ENCODE peak calls at places on chromosomes 7 and 10, in six cellular contexts. Y is A549, U is HepG2, K is GM12878, A is K562, E is upper lobe of left lung. L is an unnamed sample.
A peak's percentile ranks its signal among the peaks of the same experiment; 100 is the strongest.

GRCh38 chr10:92490387-92490786 is 83.5 kb downstream of the IDE start:
- ATAC-seq in Y (no peak), U (no peak), K (no peak), A (no peak), E (no peak), L (no peak)

GRCh38 chr10:90988802-90989201 is 67.9 kb upstream of the ANKRD1 start:
- ATAC-seq in Y (no peak), U (no peak), K (no peak), A (no peak), E (no peak), L (no peak)

GRCh38 chr7:6553460-6554044 is 2.3 kb upstream of the GRID2IP start:
- ATAC-seq in Y (peak; percentile 79), U (peak; percentile 83), K (peak; percentile 34), A (peak; percentile 74), E (no peak), L (no peak)

GRCh38 chr10:117005454-117006055 is 568 bp upstream of the SHTN1 start:
- ATAC-seq in Y (peak; percentile 72), U (peak; percentile 74), K (no peak), A (peak; percentile 55), E (no peak), L (no peak)

GRCh38 chr10:13712799-13713581 is 126.2 kb downstream of the PRPF18 start:
- ATAC-seq in Y (peak; percentile 73), U (no peak), K (peak; percentile 91), A (peak; percentile 69), E (peak; percentile 62), L (peak; percentile 88)

GRCh38 chr10:15254808-15255655 is 86.5 kb upstream of the NMT2 start:
- ATAC-seq in Y (no peak), U (no peak), K (peak; percentile 48), A (peak; percentile 63), E (no peak), L (no peak)

GRCh38 chr7:142488234-142488633 is 230.4 kb upstream of the PRSS58 start:
- ATAC-seq in Y (no peak), U (no peak), K (no peak), A (no peak), E (peak; percentile 37), L (no peak)

GRCh38 chr7:27201231-27202017 is 1.5 kb upstream of the HOXA13 start:
- ATAC-seq in Y (no peak), U (peak; percentile 25), K (peak; percentile 46), A (no peak), E (peak; percentile 66), L (no peak)

GRCh38 chr10:97731346-97732051 is 5.4 kb upstream of the ZFYVE27 start:
- ATAC-seq in Y (peak; percentile 86), U (peak; percentile 76), K (peak; percentile 78), A (peak; percentile 85), E (peak; percentile 73), L (peak; percentile 69)

GRCh38 chr7:122517576-122517975 is 181.3 kb downstream of the RNF133 start:
- ATAC-seq in Y (no peak), U (no peak), K (no peak), A (no peak), E (no peak), L (no peak)

GRCh38 chr10:87829986-87830732 is 12.1 kb upstream of the ATAD1 start:
- ATAC-seq in Y (no peak), U (no peak), K (peak; percentile 56), A (no peak), E (no peak), L (no peak)

GRCh38 chr10:31961264-31961663 is 32.6 kb upstream of the ARHGAP12 start:
- ATAC-seq in Y (peak; percentile 16), U (no peak), K (peak; percentile 14), A (no peak), E (no peak), L (no peak)

GRCh38 chr7:44486693-44487092 is 3.8 kb downstream of the NUDCD3 start:
- ATAC-seq in Y (no peak), U (peak; percentile 14), K (peak; percentile 44), A (no peak), E (peak; percentile 75), L (no peak)

GRCh38 chr10:99682752-99683151 is 23.4 kb downstream of the ENTPD7 start:
- ATAC-seq in Y (peak; percentile 93), U (peak; percentile 92), K (peak; percentile 77), A (peak; percentile 68), E (no peak), L (no peak)

GRCh38 chr7:45000096-45001032 is at the start of gene CCM2:
- ATAC-seq in Y (peak; percentile 57), U (peak; percentile 50), K (peak; percentile 19), A (peak; percentile 31), E (no peak), L (peak; percentile 37)

GRCh38 chr7:130922206-130923112 is 188.5 kb upstream of the KLF14 start:
- ATAC-seq in Y (no peak), U (peak; percentile 32), K (no peak), A (no peak), E (no peak), L (no peak)

GRCh38 chr10:88091490-88092061 is 228.2 kb downstream of the PTEN start:
- ATAC-seq in Y (no peak), U (no peak), K (peak; percentile 88), A (no peak), E (peak; percentile 80), L (no peak)

GRCh38 chr7:129098409-129099084 is 43.6 kb upstream of the TNPO3 start:
- ATAC-seq in Y (no peak), U (no peak), K (no peak), A (peak; percentile 28), E (no peak), L (no peak)
- TF ChIP-seq EP300 in Y (no peak), U (no peak), K (no peak), A (no peak), E (no peak), L (no peak)

GRCh38 chr10:131249957-131250347 is 61.6 kb downstream of the TCERG1L start:
- ATAC-seq in Y (no peak), U (no peak), K (no peak), A (no peak), E (no peak), L (no peak)
- H3K27ac ChIP-seq in Y (no peak overlapping the region), U (no peak overlapping the region), K (no peak overlapping the region), A (no peak overlapping the region), E (no peak overlapping the region), L (no peak overlapping the region)

GRCh38 chr7:113804475-113805130 is 114.2 kb downstream of the PPP1R3A start:
- ATAC-seq in Y (no peak), U (no peak), K (no peak), A (no peak), E (no peak), L (no peak)

GRCh38 chr7:113810108-113810748 is 108.6 kb downstream of the PPP1R3A start:
- ATAC-seq in Y (no peak), U (no peak), K (no peak), A (no peak), E (no peak), L (no peak)

GRCh38 chr7:113805976-113806375 is 112.8 kb downstream of the PPP1R3A start:
- ATAC-seq in Y (no peak), U (no peak), K (no peak), A (no peak), E (no peak), L (no peak)

GRCh38 chr7:113809591-113809990 is 109.2 kb downstream of the PPP1R3A start:
- ATAC-seq in Y (no peak), U (no peak), K (no peak), A (no peak), E (no peak), L (no peak)

GRCh38 chr7:113806633-113807327 is 112.0 kb downstream of the PPP1R3A start:
- ATAC-seq in Y (no peak), U (no peak), K (no peak), A (no peak), E (no peak), L (no peak)
- TF ChIP-seq EP300 in Y (no peak), U (no peak), K (no peak), A (no peak), E (no peak), L (no peak)

DNA sequence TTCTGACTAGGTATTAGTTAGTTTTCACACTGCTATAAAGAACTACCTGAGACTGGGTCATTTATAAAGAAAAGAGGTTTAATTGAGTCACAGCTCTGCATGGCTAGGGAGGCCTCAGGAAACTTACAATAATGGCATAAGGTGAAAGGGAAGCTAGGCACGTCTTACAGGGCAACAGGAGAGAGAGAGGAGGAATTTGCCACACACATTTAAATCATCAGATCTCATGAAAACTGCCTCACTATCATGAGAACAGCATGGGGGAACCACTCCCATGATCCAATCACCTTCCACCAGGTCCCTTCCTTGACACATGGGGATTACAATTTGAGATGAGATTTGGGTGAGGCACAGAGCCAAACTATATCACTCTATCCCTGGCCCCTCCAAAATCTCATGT is 40.6 kb upstream of the ZMYND11 start:
- ATAC-seq in Y (no peak), U (no peak), K (no peak), A (no peak), E (no peak), L (no peak)
- H3K27ac ChIP-seq in Y (no peak overlapping the region), U (no peak overlapping the region), K (no peak overlapping the region), A (no peak overlapping the region), E (no peak overlapping the region), L (no peak overlapping the region)

GRCh38 chr10:78033623-78034470 is at the start of gene RPS24:
- ATAC-seq in Y (peak; percentile 84), U (peak; percentile 81), K (peak; percentile 88), A (peak; percentile 89), E (peak; percentile 98), L (peak; percentile 96)

GRCh38 chr10:78025685-78026364 is 3.5 kb downstream of the POLR3A start:
- ATAC-seq in Y (no peak), U (no peak), K (no peak), A (no peak), E (no peak), L (no peak)

GRCh38 chr10:78035025-78035424 is 1.4 kb downstream of the RPS24 start:
- ATAC-seq in Y (no peak), U (no peak), K (no peak), A (no peak), E (no peak), L (no peak)

GRCh38 chr10:78028438-78029293 is 649 bp downstream of the POLR3A start:
- ATAC-seq in Y (peak; percentile 10), U (peak; percentile 84), K (peak; percentile 20), A (peak; percentile 14), E (peak; percentile 48), L (peak; percentile 19)

DNA sequence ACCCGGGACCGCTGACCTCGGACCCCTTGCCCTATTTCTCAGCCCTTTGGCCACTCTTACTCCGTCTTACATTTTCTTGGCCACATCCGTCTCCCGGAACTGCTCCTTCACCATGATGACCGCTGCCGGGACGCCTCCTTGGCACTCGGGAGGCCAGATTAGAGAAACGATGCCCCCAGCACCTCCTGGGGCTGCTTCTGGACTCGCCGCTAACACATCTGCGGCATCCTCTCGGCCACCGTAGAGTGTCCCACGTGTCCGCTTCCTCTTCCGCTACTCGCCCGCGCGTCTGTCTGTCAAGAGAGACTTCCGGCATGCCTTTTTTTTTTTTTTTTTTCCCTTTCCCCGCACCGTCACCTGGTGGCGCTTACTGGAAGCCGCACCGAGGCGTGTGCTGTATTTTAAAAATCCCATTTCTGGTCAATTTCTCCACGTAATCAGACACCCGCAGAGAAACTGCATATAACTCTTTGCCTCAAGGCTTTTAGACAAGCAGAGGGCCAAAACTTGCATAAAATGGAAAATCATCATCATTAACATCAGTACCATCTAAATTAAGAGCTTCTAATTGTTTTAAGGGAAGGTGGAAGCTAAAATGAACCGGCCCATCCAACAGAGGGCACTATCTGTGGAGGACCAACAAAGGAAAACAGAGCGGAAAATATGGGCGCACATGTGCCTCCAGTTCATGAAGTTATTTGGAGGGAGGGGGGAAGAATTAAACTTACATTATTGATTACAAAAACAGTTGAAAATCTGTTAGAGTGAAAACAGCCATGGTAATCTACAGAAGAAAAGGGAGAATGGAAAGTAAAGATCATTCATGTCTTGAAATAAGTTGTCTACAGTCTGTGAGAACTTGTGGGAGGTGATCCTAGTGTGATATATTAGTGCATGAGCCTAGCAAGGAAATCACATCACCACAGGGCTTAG is at the start of gene POLR3A:
- ATAC-seq in Y (peak; percentile 82), U (peak; percentile 82), K (peak; percentile 74), A (peak; percentile 82), E (peak; percentile 92), L (peak; percentile 68)
- TF ChIP-seq EP300 in Y (no peak), U (no peak), K (no peak), A (no peak), E (peak; percentile 56), L (no peak)

GRCh38 chr10:43196981-43197833 is 59.0 kb downstream of the CSGALNACT2 start:
- ATAC-seq in Y (no peak), U (peak; percentile 69), K (no peak), A (peak; percentile 32), E (no peak), L (no peak)
- H3K27ac ChIP-seq in Y (no peak overlapping the region), U (no peak overlapping the region), K (no peak overlapping the region), A (no peak overlapping the region), E (no peak overlapping the region), L (no peak overlapping the region)

L was measured in gastroesophageal sphincter.